ENCODE peak calls at places on chromosomes 11 and 22, in seven cellular contexts. B is WERI-Rb-1, X is left ventricle myocardium inferior, D is H9, C is right lobe of liver, G is HCT116, M is MM.1S. V is an unnamed sample.

GRCh38 chr22:43213066-43213465 is 26.1 kb upstream of the TTLL12 start:
- DNase-seq in B (peak; percentile 62), X (no peak), D (peak; percentile 71), C (no peak), G (no peak), M (no peak), V (no peak)

GRCh38 chr22:24089951-24090350 is 78.8 kb downstream of the CABIN1 start:
- DNase-seq in B (no peak), X (no peak), D (no peak), C (peak; percentile 40), G (no peak), M (no peak), V (no peak)

GRCh38 chr22:33570110-33570509 is 350.2 kb downstream of the LARGE1 start:
- DNase-seq in B (no peak), X (no peak), D (no peak), C (no peak), G (no peak), M (no peak), V (no peak)

GRCh38 chr11:113279591-113279990 is 34.8 kb upstream of the TTC12 start:
- DNase-seq in B (no peak), X (no peak), D (no peak), C (no peak), G (no peak), M (no peak), V (no peak)

GRCh38 chr11:91653091-91653754 is 571.4 kb upstream of the FAT3 start:
- DNase-seq in B (no peak), X (no peak), D (no peak), C (no peak), G (no peak), M (no peak), V (no peak)

GRCh38 chr11:69953356-69953755 is 124.8 kb upstream of the ANO1 start:
- DNase-seq in B (no peak), X (no peak), D (no peak), C (no peak), G (no peak), M (no peak), V (no peak)

GRCh38 chr11:130415719-130416536 is 12.5 kb downstream of the ADAMTS8 start:
- DNase-seq in B (no peak), X (no peak), D (no peak), C (no peak), G (no peak), M (no peak), V (no peak)

GRCh38 chr11:63761870-63762661 is 6.5 kb downstream of the ZFTA start:
- DNase-seq in B (peak; percentile 88), X (peak; percentile 33), D (peak; percentile 88), C (peak; percentile 46), G (no peak), M (no peak), V (no peak)

GRCh38 chr11:69208190-69209037 is 52.7 kb downstream of the SMIM38 start:
- DNase-seq in B (no peak), X (no peak), D (no peak), C (peak; percentile 31), G (no peak), M (no peak), V (no peak)

GRCh38 chr22:28791841-28792490 is 8.4 kb downstream of the XBP1 start:
- DNase-seq in B (no peak), X (no peak), D (no peak), C (no peak), G (no peak), M (peak; percentile 95), V (no peak)

GRCh38 chr11:18366286-18366685 is 28.1 kb upstream of the LDHA start:
- DNase-seq in B (no peak), X (no peak), D (no peak), C (no peak), G (no peak), M (no peak), V (no peak)

GRCh38 chr22:49620003-49620556 is 207.6 kb downstream of the BRD1 start:
- DNase-seq in B (no peak), X (peak; percentile 7), D (no peak), C (no peak), G (no peak), M (no peak), V (no peak)

GRCh38 chr11:76173663-76174062 is 32.6 kb downstream of the WNT11 start:
- DNase-seq in B (no peak), X (no peak), D (no peak), C (no peak), G (no peak), M (no peak), V (no peak)

GRCh38 chr11:122045181-122045586 is 70.8 kb downstream of the BLID start:
- DNase-seq in B (no peak), X (no peak), D (no peak), C (no peak), G (no peak), M (no peak), V (no peak)

GRCh38 chr11:94315664-94316063 is 11.3 kb downstream of the IZUMO1R start:
- DNase-seq in B (no peak), X (no peak), D (no peak), C (no peak), G (no peak), M (no peak), V (no peak)

GRCh38 chr11:563812-564578 is 3.2 kb downstream of the RASSF7 start:
- DNase-seq in B (no peak), X (no peak), D (no peak), C (no peak), G (no peak), M (no peak), V (no peak)

GRCh38 chr11:121281609-121282164 is 10.9 kb upstream of the SC5D start:
- DNase-seq in B (no peak), X (no peak), D (no peak), C (no peak), G (no peak), M (no peak), V (no peak)

GRCh38 chr11:102226702-102227101 is 90.6 kb upstream of the BIRC3 start:
- DNase-seq in B (peak; percentile 10), X (no peak), D (no peak), C (no peak), G (no peak), M (no peak), V (no peak)

GRCh38 chr11:73423506-73423905 is 47.3 kb downstream of the RELT start:
- DNase-seq in B (no peak), X (no peak), D (no peak), C (no peak), G (no peak), M (no peak), V (no peak)

GRCh38 chr11:110531056-110531756 is 101.5 kb downstream of the FDX1 start:
- DNase-seq in B (peak; percentile 87), X (no peak), D (no peak), C (no peak), G (no peak), M (no peak), V (no peak)

GRCh38 chr22:37748659-37749058 is 51.8 kb downstream of the TRIOBP start:
- DNase-seq in B (no peak), X (no peak), D (no peak), C (no peak), G (no peak), M (no peak), V (no peak)

GRCh38 chr22:37749831-37750595 is 53.2 kb downstream of the TRIOBP start:
- DNase-seq in B (no peak), X (peak; percentile 46), D (no peak), C (no peak), G (no peak), M (no peak), V (no peak)

GRCh38 chr22:37750596-37751162 is 53.8 kb downstream of the TRIOBP start:
- DNase-seq in B (no peak), X (no peak), D (no peak), C (no peak), G (no peak), M (no peak), V (no peak)

GRCh38 chr22:37747715-37748100 is 50.9 kb downstream of the TRIOBP start:
- DNase-seq in B (no peak), X (no peak), D (no peak), C (no peak), G (no peak), M (no peak), V (no peak)

GRCh38 chr22:37749223-37749622 is 52.4 kb downstream of the TRIOBP start:
- DNase-seq in B (no peak), X (no peak), D (no peak), C (no peak), G (no peak), M (no peak), V (no peak)
- H3K27ac ChIP-seq in B (no peak overlapping the region), X (peak overlapping the region; percentile 100), D (no peak overlapping the region), C (no peak overlapping the region), G (peak overlapping the region; percentile 98), M (no peak overlapping the region), V (no peak overlapping the region)

GRCh38 chr11:120208012-120208441 is 2.8 kb upstream of the OAF start:
- DNase-seq in B (no peak), X (no peak), D (no peak), C (peak; percentile 82), G (no peak), M (no peak), V (no peak)
- H3K27ac ChIP-seq in B (no peak overlapping the region), X (peak overlapping the region; percentile 88), D (no peak overlapping the region), C (peak overlapping the region; percentile 64), G (no peak overlapping the region), M (no peak overlapping the region), V (peak overlapping the region; percentile 36)

GRCh38 chr11:12737024-12737423 is 62.8 kb downstream of the TEAD1 start:
- DNase-seq in B (no peak), X (no peak), D (no peak), C (no peak), G (no peak), M (no peak), V (no peak)

GRCh38 chr11:12733091-12733490 is 58.9 kb downstream of the TEAD1 start:
- DNase-seq in B (no peak), X (no peak), D (no peak), C (no peak), G (no peak), M (no peak), V (no peak)

GRCh38 chr11:12731841-12732336 is 57.7 kb downstream of the TEAD1 start:
- DNase-seq in B (no peak), X (no peak), D (no peak), C (no peak), G (peak; percentile 15), M (no peak), V (no peak)

GRCh38 chr11:12729941-12730340 is 55.7 kb downstream of the TEAD1 start:
- DNase-seq in B (no peak), X (no peak), D (no peak), C (no peak), G (no peak), M (no peak), V (no peak)

GRCh38 chr11:12735262-12735661 is 61.0 kb downstream of the TEAD1 start:
- DNase-seq in B (no peak), X (no peak), D (no peak), C (no peak), G (no peak), M (no peak), V (no peak)
- H3K27ac ChIP-seq in B (no peak overlapping the region), X (no peak overlapping the region), D (no peak overlapping the region), C (no peak overlapping the region), G (no peak overlapping the region), M (no peak overlapping the region), V (no peak overlapping the region)

DNA sequence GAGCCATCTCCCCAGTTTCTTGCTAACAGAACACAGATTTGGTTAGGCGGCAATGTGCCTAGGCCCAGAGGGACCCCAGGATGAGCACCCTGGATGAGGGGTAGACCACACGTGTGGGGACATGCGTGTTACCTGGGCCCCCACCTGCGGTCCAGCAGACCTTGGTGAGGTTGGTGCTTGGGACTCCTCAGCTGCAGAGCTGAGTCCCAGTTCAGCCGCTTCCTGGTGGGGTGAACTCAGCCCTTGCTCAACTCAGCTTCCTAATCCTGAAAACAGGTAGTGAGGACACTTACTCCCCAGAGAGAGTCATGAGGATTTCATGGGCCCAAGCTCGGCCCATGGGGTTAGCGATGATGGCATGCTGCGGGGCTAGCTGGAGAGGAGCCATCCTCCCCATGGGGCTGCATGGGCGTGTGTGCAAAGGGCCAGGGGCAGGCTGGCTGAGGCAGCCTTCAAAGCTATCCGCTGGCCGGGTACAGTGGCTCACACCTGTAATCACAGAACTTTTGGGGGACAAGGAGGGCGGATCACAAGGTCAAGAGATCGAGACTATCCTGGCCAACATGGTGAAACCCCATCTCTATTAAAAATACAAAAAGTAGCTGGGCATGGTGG is 46.9 kb upstream of the SHISAL1 start:
- DNase-seq in B (no peak), X (no peak), D (no peak), C (peak; percentile 20), G (no peak), M (no peak), V (no peak)
- H3K27ac ChIP-seq in B (no peak overlapping the region), X (peak overlapping the region; percentile 79), D (no peak overlapping the region), C (no peak overlapping the region), G (no peak overlapping the region), M (no peak overlapping the region), V (no peak overlapping the region)